ENCODE peak calls at places on chromosomes 4 and X, in six cellular contexts. A is osteocyte, T is left ventricle myocardium superior, I is iris pigment epithelial cell, Q is anterior cingulate cortex, E is Kasumi-1. Z is an unnamed sample.

GRCh38 chrX:143648705-143649104 is 12.8 kb upstream of the SLITRK4 start:
- DNase-seq in A (no peak), T (no peak), I (no peak), Q (no peak), E (peak), Z (no peak)

GRCh38 chr4:110195561-110196205 is 2.7 kb downstream of the ELOVL6 start:
- DNase-seq in A (no peak), T (no peak), I (peak), Q (no peak), E (peak), Z (no peak)

GRCh38 chr4:2402053-2402452 is 16.4 kb downstream of the ZFYVE28 start:
- DNase-seq in A (no peak), T (peak), I (no peak), Q (no peak), E (peak), Z (no peak)

GRCh38 chr4:157888281-157888680 is 284.5 kb downstream of the GASK1B start:
- DNase-seq in A (no peak), T (no peak), I (no peak), Q (no peak), E (no peak), Z (no peak)

GRCh38 chr4:155040031-155040430 is 168.4 kb upstream of the NPY2R start:
- DNase-seq in A (no peak), T (no peak), I (no peak), Q (no peak), E (no peak), Z (no peak)

GRCh38 chr4:42786350-42787070 is 106.0 kb upstream of the GRXCR1 start:
- DNase-seq in A (no peak), T (no peak), I (no peak), Q (no peak), E (no peak), Z (no peak)

GRCh38 chrX:6917666-6918065 is 229.8 kb upstream of the STS start:
- DNase-seq in A (no peak), T (no peak), I (no peak), Q (no peak), E (no peak), Z (no peak)

GRCh38 chrX:69077895-69078455 is 87.3 kb downstream of the PJA1 start:
- DNase-seq in A (no peak), T (no peak), I (no peak), Q (no peak), E (no peak), Z (no peak)

Z was measured in stimulated activated effector memory CD8-positive, alpha-beta T cell treated with anti-CD3 and anti-CD28 coated beads, Interleukin-12 subunit alpha, Interleukin-12 subunit beta, amount 100 ng/mL, for 72 hours.